ENCODE peak calls at places on chromosomes 4 and X, in five cellular contexts. One of them, this sample, is unnamed.

GRCh38 chrX:78555401-78555980 is 103.6 kb downstream of the RTL3 start:
- DNase-seq in GM04504: no peak
- DNase-seq in NCI-H748 treated with DMSO at 0.1 percent for 48 hours: no peak
- DNase-seq in stimulated activated CD4-positive, alpha-beta T cell treated with anti-CD3 and anti-CD28 coated beads, Interleukin-4, amount 100 ng/mL, for 4 hours: no peak
- DNase-seq in suprapubic skin: no peak
- DNase-seq in this sample: no peak

GRCh38 chr4:150582101-150582565 is at the start of gene MAB21L2:
- DNase-seq in stimulated activated CD4-positive, alpha-beta T cell treated with anti-CD3 and anti-CD28 coated beads, Interleukin-4, amount 100 ng/mL, for 4 hours: no peak
- DNase-seq in suprapubic skin: no peak
- DNase-seq in GM04504: no peak
- DNase-seq in NCI-H748 treated with DMSO at 0.1 percent for 48 hours: no peak
- DNase-seq in this sample: no peak

GRCh38 chrX:105765691-105766090 is 56.6 kb upstream of the NRK start:
- DNase-seq in stimulated activated CD4-positive, alpha-beta T cell treated with anti-CD3 and anti-CD28 coated beads, Interleukin-4, amount 100 ng/mL, for 4 hours: no peak
- DNase-seq in GM04504: no peak
- DNase-seq in suprapubic skin: no peak
- DNase-seq in NCI-H748 treated with DMSO at 0.1 percent for 48 hours: no peak
- DNase-seq in this sample: no peak

GRCh38 chrX:9646471-9647038 is 119.1 kb downstream of the GPR143 start:
- DNase-seq in GM04504: no peak
- DNase-seq in NCI-H748 treated with DMSO at 0.1 percent for 48 hours: no peak
- DNase-seq in suprapubic skin: no peak
- DNase-seq in stimulated activated CD4-positive, alpha-beta T cell treated with anti-CD3 and anti-CD28 coated beads, Interleukin-4, amount 100 ng/mL, for 4 hours: no peak
- DNase-seq in this sample: no peak

GRCh38 chr4:144712775-144713174 is 66.8 kb downstream of the HHIP start:
- DNase-seq in NCI-H748 treated with DMSO at 0.1 percent for 48 hours: no peak
- DNase-seq in suprapubic skin: no peak
- DNase-seq in stimulated activated CD4-positive, alpha-beta T cell treated with anti-CD3 and anti-CD28 coated beads, Interleukin-4, amount 100 ng/mL, for 4 hours: no peak
- DNase-seq in GM04504: no peak
- DNase-seq in this sample: no peak

GRCh38 chrX:18897611-18898010 is 86.3 kb downstream of the PHKA2 start:
- DNase-seq in stimulated activated CD4-positive, alpha-beta T cell treated with anti-CD3 and anti-CD28 coated beads, Interleukin-4, amount 100 ng/mL, for 4 hours: no peak
- DNase-seq in GM04504: no peak
- DNase-seq in NCI-H748 treated with DMSO at 0.1 percent for 48 hours: no peak
- DNase-seq in suprapubic skin: no peak
- DNase-seq in this sample: no peak

GRCh38 chr4:151573945-151574344 is 165.0 kb downstream of the FHIP1A start:
- DNase-seq in GM04504: no peak
- DNase-seq in stimulated activated CD4-positive, alpha-beta T cell treated with anti-CD3 and anti-CD28 coated beads, Interleukin-4, amount 100 ng/mL, for 4 hours: no peak
- DNase-seq in NCI-H748 treated with DMSO at 0.1 percent for 48 hours: no peak
- DNase-seq in suprapubic skin: no peak
- DNase-seq in this sample: no peak

GRCh38 chrX:41265615-41266014 is 68.3 kb upstream of the DDX3X start:
- DNase-seq in stimulated activated CD4-positive, alpha-beta T cell treated with anti-CD3 and anti-CD28 coated beads, Interleukin-4, amount 100 ng/mL, for 4 hours: peak; percentile 34
- DNase-seq in NCI-H748 treated with DMSO at 0.1 percent for 48 hours: no peak
- DNase-seq in GM04504: peak; percentile 64
- DNase-seq in suprapubic skin: no peak
- DNase-seq in this sample: no peak

GRCh38 chrX:44667771-44668170 is 125.1 kb upstream of the FUNDC1 start:
- DNase-seq in suprapubic skin: no peak
- DNase-seq in NCI-H748 treated with DMSO at 0.1 percent for 48 hours: no peak
- DNase-seq in stimulated activated CD4-positive, alpha-beta T cell treated with anti-CD3 and anti-CD28 coated beads, Interleukin-4, amount 100 ng/mL, for 4 hours: no peak
- DNase-seq in GM04504: no peak
- DNase-seq in this sample: no peak

GRCh38 chr4:62709618-62710252 is 1509.6 kb downstream of the ADGRL3 start:
- DNase-seq in stimulated activated CD4-positive, alpha-beta T cell treated with anti-CD3 and anti-CD28 coated beads, Interleukin-4, amount 100 ng/mL, for 4 hours: no peak
- DNase-seq in NCI-H748 treated with DMSO at 0.1 percent for 48 hours: peak; percentile 30
- DNase-seq in suprapubic skin: no peak
- DNase-seq in GM04504: no peak
- DNase-seq in this sample: no peak

GRCh38 chr4:132646186-132646585 is 502.9 kb upstream of the PCDH10 start:
- DNase-seq in stimulated activated CD4-positive, alpha-beta T cell treated with anti-CD3 and anti-CD28 coated beads, Interleukin-4, amount 100 ng/mL, for 4 hours: no peak
- DNase-seq in NCI-H748 treated with DMSO at 0.1 percent for 48 hours: no peak
- DNase-seq in GM04504: no peak
- DNase-seq in suprapubic skin: no peak
- DNase-seq in this sample: no peak

GRCh38 chr4:125482822-125483221 is 168.1 kb downstream of the FAT4 start:
- DNase-seq in stimulated activated CD4-positive, alpha-beta T cell treated with anti-CD3 and anti-CD28 coated beads, Interleukin-4, amount 100 ng/mL, for 4 hours: no peak
- DNase-seq in NCI-H748 treated with DMSO at 0.1 percent for 48 hours: no peak
- DNase-seq in suprapubic skin: no peak
- DNase-seq in GM04504: no peak
- DNase-seq in this sample: no peak

GRCh38 chr4:39469429-39470077 is 10.7 kb downstream of the LIAS start:
- DNase-seq in suprapubic skin: no peak
- DNase-seq in GM04504: peak; percentile 66
- DNase-seq in NCI-H748 treated with DMSO at 0.1 percent for 48 hours: peak; percentile 55
- DNase-seq in stimulated activated CD4-positive, alpha-beta T cell treated with anti-CD3 and anti-CD28 coated beads, Interleukin-4, amount 100 ng/mL, for 4 hours: no peak
- DNase-seq in this sample: peak; percentile 71

GRCh38 chr4:6621556-6621927 is 18.9 kb upstream of the MRFAP1 start:
- DNase-seq in stimulated activated CD4-positive, alpha-beta T cell treated with anti-CD3 and anti-CD28 coated beads, Interleukin-4, amount 100 ng/mL, for 4 hours: no peak
- DNase-seq in suprapubic skin: no peak
- DNase-seq in NCI-H748 treated with DMSO at 0.1 percent for 48 hours: no peak
- DNase-seq in GM04504: no peak
- DNase-seq in this sample: no peak

GRCh38 chr4:40409835-40410234 is 74.7 kb downstream of the CHRNA9 start:
- DNase-seq in NCI-H748 treated with DMSO at 0.1 percent for 48 hours: no peak
- DNase-seq in GM04504: no peak
- DNase-seq in suprapubic skin: no peak
- DNase-seq in stimulated activated CD4-positive, alpha-beta T cell treated with anti-CD3 and anti-CD28 coated beads, Interleukin-4, amount 100 ng/mL, for 4 hours: no peak
- DNase-seq in this sample: no peak

GRCh38 chrX:150569155-150569477 is 695 bp downstream of the MTM1 start:
- DNase-seq in stimulated activated CD4-positive, alpha-beta T cell treated with anti-CD3 and anti-CD28 coated beads, Interleukin-4, amount 100 ng/mL, for 4 hours: no peak
- DNase-seq in suprapubic skin: no peak
- DNase-seq in NCI-H748 treated with DMSO at 0.1 percent for 48 hours: no peak
- DNase-seq in GM04504: no peak
- DNase-seq in this sample: no peak

GRCh38 chr4:74934016-74934821 is 1.3 kb downstream of the PARM1 start:
- DNase-seq in suprapubic skin: no peak
- DNase-seq in GM04504: no peak
- DNase-seq in stimulated activated CD4-positive, alpha-beta T cell treated with anti-CD3 and anti-CD28 coated beads, Interleukin-4, amount 100 ng/mL, for 4 hours: no peak
- DNase-seq in NCI-H748 treated with DMSO at 0.1 percent for 48 hours: peak; percentile 23
- DNase-seq in this sample: no peak

This sample was measured in smooth muscle cell of the brain vasculature.